ENCODE peak calls at places on chromosomes 13 and 19, in ten cellular contexts. One of them, this sample, is unnamed.

GRCh38 chr13:91133941-91134772 is 213.3 kb upstream of the MIR17HG start:
- DNase-seq in suprapubic skin: no peak
- DNase-seq in left lung: no peak
- DNase-seq in GM23338: peak
- DNase-seq in PC-9: peak
- DNase-seq in GM12865: peak
- DNase-seq in A549: peak
- DNase-seq in OCI-LY7: peak
- DNase-seq in neural progenitor cell: peak
- DNase-seq in fibroblast of lung: peak
- DNase-seq in this sample: peak

GRCh38 chr19:49744946-49745381 is 18.1 kb downstream of the TSKS start:
- DNase-seq in left lung: no peak
- DNase-seq in neural progenitor cell: no peak
- DNase-seq in PC-9: no peak
- DNase-seq in fibroblast of lung: no peak
- DNase-seq in OCI-LY7: no peak
- DNase-seq in A549: peak
- DNase-seq in GM23338: peak
- DNase-seq in suprapubic skin: no peak
- DNase-seq in GM12865: no peak
- DNase-seq in this sample: no peak

GRCh38 chr19:347946-348861 is 3.6 kb upstream of the MIER2 start:
- DNase-seq in neural progenitor cell: peak
- DNase-seq in PC-9: peak
- DNase-seq in left lung: no peak
- DNase-seq in A549: no peak
- DNase-seq in suprapubic skin: no peak
- DNase-seq in fibroblast of lung: peak
- DNase-seq in GM23338: peak
- DNase-seq in OCI-LY7: no peak
- DNase-seq in GM12865: no peak
- DNase-seq in this sample: no peak

GRCh38 chr19:44749994-44750393 is 1.5 kb downstream of the BCL3 start:
- DNase-seq in left lung: no peak
- DNase-seq in fibroblast of lung: no peak
- DNase-seq in PC-9: no peak
- DNase-seq in GM12865: no peak
- DNase-seq in OCI-LY7: no peak
- DNase-seq in A549: peak
- DNase-seq in neural progenitor cell: no peak
- DNase-seq in suprapubic skin: no peak
- DNase-seq in GM23338: no peak
- DNase-seq in this sample: no peak

GRCh38 chr19:55208880-55209429 is 346 bp downstream of the PTPRH start:
- DNase-seq in GM23338: no peak
- DNase-seq in OCI-LY7: no peak
- DNase-seq in left lung: no peak
- DNase-seq in suprapubic skin: no peak
- DNase-seq in neural progenitor cell: no peak
- DNase-seq in GM12865: no peak
- DNase-seq in PC-9: peak
- DNase-seq in A549: peak
- DNase-seq in fibroblast of lung: no peak
- DNase-seq in this sample: no peak

GRCh38 chr13:29595380-29596063 is at the start of gene SLC7A1:
- DNase-seq in PC-9: peak
- DNase-seq in A549: peak
- DNase-seq in left lung: peak
- DNase-seq in fibroblast of lung: peak
- DNase-seq in GM23338: peak
- DNase-seq in GM12865: peak
- DNase-seq in OCI-LY7: peak
- DNase-seq in neural progenitor cell: peak
- DNase-seq in suprapubic skin: peak
- DNase-seq in this sample: peak

GRCh38 chr19:49338023-49338677 is 2.9 kb downstream of the CD37 start:
- DNase-seq in PC-9: no peak
- DNase-seq in GM23338: peak
- DNase-seq in left lung: no peak
- DNase-seq in suprapubic skin: peak
- DNase-seq in A549: no peak
- DNase-seq in fibroblast of lung: no peak
- DNase-seq in OCI-LY7: peak
- DNase-seq in neural progenitor cell: peak
- DNase-seq in GM12865: no peak
- DNase-seq in this sample: no peak

GRCh38 chr19:22421797-22422196 is 349 bp downstream of the ZNF98 start:
- DNase-seq in suprapubic skin: no peak
- DNase-seq in OCI-LY7: no peak
- DNase-seq in left lung: no peak
- DNase-seq in PC-9: no peak
- DNase-seq in neural progenitor cell: no peak
- DNase-seq in fibroblast of lung: no peak
- DNase-seq in A549: no peak
- DNase-seq in GM12865: no peak
- DNase-seq in GM23338: no peak
- DNase-seq in this sample: no peak

GRCh38 chr13:25886438-25887214 is 165.2 kb downstream of the SHISA2 start:
- DNase-seq in OCI-LY7: no peak
- DNase-seq in left lung: no peak
- DNase-seq in PC-9: no peak
- DNase-seq in GM23338: no peak
- DNase-seq in neural progenitor cell: no peak
- DNase-seq in suprapubic skin: no peak
- DNase-seq in GM12865: no peak
- DNase-seq in A549: no peak
- DNase-seq in fibroblast of lung: peak
- DNase-seq in this sample: peak

GRCh38 chr19:38384209-38385027 is 3.4 kb downstream of the GGN start:
- DNase-seq in GM12865: no peak
- DNase-seq in suprapubic skin: no peak
- DNase-seq in fibroblast of lung: peak
- DNase-seq in neural progenitor cell: peak
- DNase-seq in left lung: no peak
- DNase-seq in PC-9: no peak
- DNase-seq in GM23338: peak
- DNase-seq in OCI-LY7: peak
- DNase-seq in A549: peak
- DNase-seq in this sample: peak

GRCh38 chr13:39148513-39148961 is 110.3 kb downstream of the NHLRC3 start:
- DNase-seq in GM12865: peak
- DNase-seq in suprapubic skin: no peak
- DNase-seq in OCI-LY7: no peak
- DNase-seq in A549: no peak
- DNase-seq in left lung: no peak
- DNase-seq in fibroblast of lung: peak
- DNase-seq in PC-9: peak
- DNase-seq in neural progenitor cell: peak
- DNase-seq in GM23338: no peak
- DNase-seq in this sample: peak

GRCh38 chr13:30898721-30899188 is 7.3 kb upstream of the MEDAG start:
- DNase-seq in suprapubic skin: no peak
- DNase-seq in GM23338: no peak
- DNase-seq in A549: peak
- DNase-seq in left lung: no peak
- DNase-seq in neural progenitor cell: no peak
- DNase-seq in PC-9: no peak
- DNase-seq in OCI-LY7: no peak
- DNase-seq in fibroblast of lung: peak
- DNase-seq in GM12865: no peak
- DNase-seq in this sample: peak

GRCh38 chr13:90591260-90591926 is 756.1 kb upstream of the MIR17HG start:
- DNase-seq in PC-9: no peak
- DNase-seq in OCI-LY7: no peak
- DNase-seq in GM23338: peak
- DNase-seq in A549: no peak
- DNase-seq in GM12865: no peak
- DNase-seq in neural progenitor cell: no peak
- DNase-seq in suprapubic skin: no peak
- DNase-seq in left lung: no peak
- DNase-seq in fibroblast of lung: no peak
- DNase-seq in this sample: no peak

DNA sequence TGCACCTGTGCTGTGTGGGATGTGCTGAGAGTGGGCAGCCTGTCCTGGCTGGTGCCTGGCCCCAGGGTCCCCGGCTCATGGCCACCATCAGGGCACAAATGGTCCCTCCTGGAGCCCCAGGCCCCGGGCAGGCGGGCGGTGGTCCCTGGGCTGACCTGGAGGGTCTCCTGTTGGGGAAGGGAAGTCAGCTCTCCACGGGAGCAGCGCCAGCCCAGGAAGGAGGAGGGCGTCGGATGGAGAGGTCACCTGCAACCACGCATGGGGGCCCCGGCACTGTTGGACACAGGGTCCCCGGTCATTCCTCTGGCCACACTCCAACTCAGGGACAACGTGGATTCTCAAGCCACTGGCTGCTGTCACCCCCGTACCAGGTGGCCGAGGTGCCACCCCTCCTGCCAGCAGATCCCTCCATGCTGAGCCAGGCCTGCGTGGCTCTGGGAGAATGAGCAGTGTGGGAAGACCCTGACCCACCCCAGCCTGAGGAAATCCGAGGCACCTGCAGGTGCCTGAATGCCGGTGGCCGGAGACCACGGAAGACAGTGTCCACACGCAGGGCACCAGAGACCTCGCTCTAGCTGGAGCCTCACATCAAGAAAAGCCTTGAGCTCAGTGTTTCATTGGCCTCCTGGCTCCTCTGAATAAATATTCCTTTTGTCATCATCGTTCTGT is 13.5 kb downstream of the LMNB2 start:
- DNase-seq in suprapubic skin: no peak
- DNase-seq in PC-9: no peak
- DNase-seq in left lung: peak
- DNase-seq in neural progenitor cell: no peak
- DNase-seq in fibroblast of lung: no peak
- DNase-seq in GM23338: no peak
- DNase-seq in OCI-LY7: no peak
- DNase-seq in GM12865: no peak
- DNase-seq in A549: no peak
- DNase-seq in this sample: no peak
- H3K4me3 ChIP-seq in suprapubic skin: no peak
- H3K4me3 ChIP-seq in PC-9: no peak
- H3K4me3 ChIP-seq in left lung: no peak
- H3K4me3 ChIP-seq in neural progenitor cell: no peak
- H3K4me3 ChIP-seq in fibroblast of lung: no peak
- H3K4me3 ChIP-seq in GM23338: no peak
- H3K4me3 ChIP-seq in OCI-LY7: no peak
- H3K4me3 ChIP-seq in GM12865: no peak
- H3K4me3 ChIP-seq in A549: no peak
- H3K4me3 ChIP-seq in this sample: no peak

DNA sequence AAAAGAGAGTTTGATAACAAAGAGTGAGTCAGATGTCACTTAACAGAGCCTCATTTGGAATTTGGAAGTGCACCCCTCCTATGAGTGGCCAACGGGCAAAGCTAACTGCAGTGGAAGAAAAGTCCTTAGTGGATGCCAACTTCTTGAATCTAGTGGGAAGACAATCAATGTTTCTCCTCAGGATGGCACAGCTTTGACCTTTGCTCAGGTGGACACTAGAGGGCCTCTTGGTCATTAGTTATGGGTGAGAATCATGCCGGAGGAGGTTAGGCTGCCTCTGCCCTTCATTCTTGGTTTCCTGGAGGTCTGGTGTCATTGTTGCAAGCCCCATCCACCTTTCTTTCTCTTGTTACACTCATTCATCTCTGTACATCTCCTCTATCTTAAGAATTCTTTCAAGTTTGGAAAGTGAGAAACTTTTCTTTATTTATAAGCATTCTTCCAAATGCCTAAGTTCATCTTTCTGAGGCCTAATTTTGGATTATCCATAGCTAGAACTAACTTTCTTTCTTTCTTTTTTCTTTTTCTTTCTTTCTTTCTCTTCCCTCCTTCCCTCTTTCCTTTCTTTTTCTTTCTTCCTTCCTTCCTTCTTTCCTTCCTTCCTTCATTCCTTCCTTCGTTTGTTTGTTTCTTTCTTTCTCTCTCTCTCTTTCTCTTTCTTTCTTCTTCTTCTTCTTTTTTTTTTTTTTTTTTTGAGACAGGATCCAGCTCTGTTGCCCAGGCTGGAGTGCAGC is 327.2 kb upstream of the TSHZ3 start:
- DNase-seq in neural progenitor cell: peak
- DNase-seq in OCI-LY7: peak
- DNase-seq in left lung: no peak
- DNase-seq in suprapubic skin: no peak
- DNase-seq in A549: peak
- DNase-seq in PC-9: no peak
- DNase-seq in fibroblast of lung: peak
- DNase-seq in GM23338: peak
- DNase-seq in GM12865: no peak
- DNase-seq in this sample: peak
- TF ChIP-seq CTCF in neural progenitor cell: peak
- TF ChIP-seq CTCF in OCI-LY7: peak
- TF ChIP-seq CTCF in left lung: no peak
- TF ChIP-seq CTCF in suprapubic skin: no peak
- TF ChIP-seq CTCF in A549: no peak
- TF ChIP-seq CTCF in PC-9: peak
- TF ChIP-seq CTCF in fibroblast of lung: peak
- TF ChIP-seq CTCF in GM23338: peak
- TF ChIP-seq CTCF in GM12865: peak
- TF ChIP-seq CTCF in this sample: peak

DNA sequence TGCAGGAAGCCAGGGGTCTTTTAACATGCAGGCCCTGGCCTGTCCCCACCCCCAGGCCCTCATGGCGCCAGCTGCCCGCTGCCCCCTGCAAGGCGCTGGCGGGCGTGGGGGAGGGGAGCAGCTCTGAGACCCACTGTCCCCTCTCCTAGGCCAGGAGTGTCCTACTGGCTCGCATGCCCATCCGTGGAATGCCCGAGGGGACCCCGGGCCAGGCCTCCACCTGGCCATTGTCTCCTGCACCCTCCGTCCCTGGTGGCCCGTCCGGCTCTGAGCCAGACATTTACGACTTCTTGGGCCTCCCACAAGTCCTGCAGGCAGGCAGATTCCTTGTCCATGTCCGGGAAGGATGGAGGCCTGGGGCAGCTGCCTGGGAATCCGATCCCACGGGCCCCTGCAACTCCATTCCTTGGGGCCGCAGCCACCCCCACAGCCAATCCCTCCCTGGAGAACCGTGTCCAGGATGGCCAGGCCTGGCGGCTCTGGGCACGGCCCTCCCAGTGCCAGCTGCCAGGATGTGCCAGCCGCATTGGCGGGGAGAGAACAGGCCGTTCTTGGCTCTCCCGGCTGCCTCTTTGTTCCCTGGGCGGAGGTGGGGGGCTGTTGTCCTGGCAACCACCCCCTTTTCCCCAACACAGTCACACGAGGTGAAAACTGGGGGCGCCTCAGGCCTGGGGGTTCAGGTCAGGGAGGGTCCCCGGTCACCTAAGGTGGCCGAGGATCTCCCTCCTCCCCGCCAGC is 10.5 kb upstream of the PLIN3 start:
- DNase-seq in PC-9: no peak
- DNase-seq in fibroblast of lung: no peak
- DNase-seq in GM12865: no peak
- DNase-seq in suprapubic skin: no peak
- DNase-seq in neural progenitor cell: peak
- DNase-seq in GM23338: peak
- DNase-seq in A549: no peak
- DNase-seq in OCI-LY7: peak
- DNase-seq in left lung: no peak
- DNase-seq in this sample: no peak
- H3K4me3 ChIP-seq in PC-9: no peak
- H3K4me3 ChIP-seq in fibroblast of lung: no peak
- H3K4me3 ChIP-seq in GM12865: no peak
- H3K4me3 ChIP-seq in suprapubic skin: no peak
- H3K4me3 ChIP-seq in neural progenitor cell: no peak
- H3K4me3 ChIP-seq in GM23338: no peak
- H3K4me3 ChIP-seq in A549: no peak
- H3K4me3 ChIP-seq in OCI-LY7: peak
- H3K4me3 ChIP-seq in left lung: no peak
- H3K4me3 ChIP-seq in this sample: no peak

GRCh38 chr13:97753942-97754670 is 199.4 kb upstream of the IPO5 start:
- DNase-seq in GM12865: no peak
- DNase-seq in neural progenitor cell: peak
- DNase-seq in PC-9: no peak
- DNase-seq in A549: no peak
- DNase-seq in fibroblast of lung: no peak
- DNase-seq in suprapubic skin: no peak
- DNase-seq in OCI-LY7: no peak
- DNase-seq in left lung: no peak
- DNase-seq in GM23338: peak
- DNase-seq in this sample: no peak
- TF ChIP-seq CTCF in GM12865: peak
- TF ChIP-seq CTCF in neural progenitor cell: peak
- TF ChIP-seq CTCF in PC-9: peak
- TF ChIP-seq CTCF in A549: no peak
- TF ChIP-seq CTCF in fibroblast of lung: no peak
- TF ChIP-seq CTCF in suprapubic skin: no peak
- TF ChIP-seq CTCF in OCI-LY7: peak
- TF ChIP-seq CTCF in left lung: no peak
- TF ChIP-seq CTCF in GM23338: peak
- TF ChIP-seq CTCF in this sample: no peak